ENCODE peak calls at places on chromosome 4, in eight cellular contexts. S, U, Q, W, T, R, Z and G are unnamed samples.
A peak's percentile ranks its signal among the peaks of the same experiment; 100 is the strongest.

GRCh38 chr4:85778809-85779124 is 303.8 kb downstream of the ARHGAP24 start:
- DNase-seq in S (no peak), U (no peak), Q (no peak), W (no peak), T (no peak), R (no peak), Z (no peak), G (peak; percentile 49)

GRCh38 chr4:105895324-105895608 is at the start of gene NPNT:
- DNase-seq in S (no peak), U (peak; percentile 34), Q (no peak), W (no peak), T (peak; percentile 61), R (peak; percentile 53), Z (no peak), G (no peak)

GRCh38 chr4:8090312-8090711 is 68.3 kb downstream of the ABLIM2 start:
- DNase-seq in S (no peak), U (no peak), Q (no peak), W (peak; percentile 74), T (peak; percentile 86), R (no peak), Z (no peak), G (peak; percentile 24)

GRCh38 chr4:127012549-127012948 is 620.2 kb upstream of the INTU start:
- DNase-seq in S (no peak), U (no peak), Q (no peak), W (peak; percentile 46), T (no peak), R (no peak), Z (no peak), G (peak; percentile 87)

GRCh38 chr4:176563591-176563990 is 229.1 kb downstream of the VEGFC start:
- DNase-seq in S (no peak), U (no peak), Q (no peak), W (peak; percentile 37), T (no peak), R (no peak), Z (no peak), G (no peak)

GRCh38 chr4:132992686-132993085 is 156.4 kb upstream of the PCDH10 start:
- DNase-seq in S (no peak), U (no peak), Q (no peak), W (no peak), T (no peak), R (no peak), Z (no peak), G (no peak)

GRCh38 chr4:184434021-184434420 is 40.3 kb downstream of the IRF2 start:
- DNase-seq in S (no peak), U (no peak), Q (no peak), W (no peak), T (no peak), R (no peak), Z (no peak), G (no peak)

GRCh38 chr4:37827030-37827705 is 682 bp downstream of the PGM2 start:
- DNase-seq in S (no peak), U (no peak), Q (no peak), W (peak; percentile 87), T (no peak), R (peak; percentile 12), Z (no peak), G (peak; percentile 75)

GRCh38 chr4:10118355-10119004 is 1.9 kb upstream of the WDR1 start:
- DNase-seq in S (peak; percentile 44), U (no peak), Q (no peak), W (no peak), T (no peak), R (no peak), Z (no peak), G (no peak)

GRCh38 chr4:118811008-118811764 is 24.7 kb downstream of the SEC24D start:
- DNase-seq in S (no peak), U (no peak), Q (no peak), W (no peak), T (no peak), R (no peak), Z (no peak), G (peak; percentile 10)

GRCh38 chr4:30743897-30744296 is 23.7 kb downstream of the PCDH7 start:
- DNase-seq in S (no peak), U (no peak), Q (no peak), W (no peak), T (no peak), R (no peak), Z (no peak), G (no peak)

GRCh38 chr4:159016527-159017137 is 86.2 kb upstream of the RAPGEF2 start:
- DNase-seq in S (no peak), U (no peak), Q (no peak), W (no peak), T (no peak), R (no peak), Z (no peak), G (peak; percentile 66)

GRCh38 chr4:74501579-74501978 is 56.6 kb downstream of the AREG start:
- DNase-seq in S (no peak), U (no peak), Q (no peak), W (peak; percentile 90), T (no peak), R (no peak), Z (no peak), G (peak; percentile 70)

GRCh38 chr4:13088726-13089658 is 395.1 kb downstream of the RAB28 start:
- DNase-seq in S (no peak), U (no peak), Q (no peak), W (no peak), T (no peak), R (no peak), Z (no peak), G (no peak)

GRCh38 chr4:13202731-13203519 is 281.2 kb downstream of the RAB28 start:
- DNase-seq in S (no peak), U (no peak), Q (no peak), W (no peak), T (no peak), R (no peak), Z (no peak), G (no peak)

GRCh38 chr4:159191989-159192388 is 89.1 kb downstream of the RAPGEF2 start:
- DNase-seq in S (peak; percentile 63), U (no peak), Q (no peak), W (peak; percentile 76), T (no peak), R (no peak), Z (no peak), G (peak; percentile 63)

GRCh38 chr4:1055721-1056590 is 44.5 kb downstream of the FGFRL1 start:
- DNase-seq in S (peak; percentile 78), U (no peak), Q (peak; percentile 80), W (no peak), T (peak; percentile 69), R (no peak), Z (peak; percentile 74), G (no peak)

GRCh38 chr4:154593868-154594267 is 3.3 kb upstream of the FGA start:
- DNase-seq in S (no peak), U (no peak), Q (no peak), W (no peak), T (no peak), R (no peak), Z (no peak), G (no peak)

GRCh38 chr4:182339246-182339645 is 96.0 kb downstream of the TENM3 start:
- DNase-seq in S (no peak), U (no peak), Q (no peak), W (no peak), T (no peak), R (no peak), Z (no peak), G (peak; percentile 79)

GRCh38 chr4:121219222-121219621 is 55.1 kb upstream of the TNIP3 start:
- DNase-seq in S (no peak), U (no peak), Q (no peak), W (no peak), T (no peak), R (no peak), Z (no peak), G (no peak)

GRCh38 chr4:139902328-139903217 is 237.0 kb downstream of the MGST2 start:
- DNase-seq in S (no peak), U (no peak), Q (no peak), W (peak; percentile 3), T (no peak), R (no peak), Z (no peak), G (peak; percentile 43)

GRCh38 chr4:33914386-33914785 is 2329.9 kb downstream of the ARAP2 start:
- DNase-seq in S (no peak), U (no peak), Q (no peak), W (no peak), T (no peak), R (no peak), Z (no peak), G (no peak)

GRCh38 chr4:8307714-8308113 is 38.2 kb downstream of the HTRA3 start:
- DNase-seq in S (no peak), U (no peak), Q (no peak), W (no peak), T (no peak), R (no peak), Z (no peak), G (no peak)

GRCh38 chr4:117654064-117654463 is 380.2 kb upstream of the NDST3 start:
- DNase-seq in S (no peak), U (no peak), Q (no peak), W (no peak), T (no peak), R (no peak), Z (no peak), G (peak; percentile 4)